ENCODE peak calls at places on chromosomes 1 and 21, in six cellular contexts. Q is mesothelial cell of epicardium; R is activated naive CD4-positive, alpha-beta T cell treated with anti-CD3 and anti-CD28 coated beads for 36 hours; V is neural progenitor cell; H is CD8-positive, alpha-beta T cell; U is HAP-1. C is an unnamed sample.

GRCh38 chr1:18714404-18715175 is 83.9 kb downstream of the PAX7 start:
- DNase-seq in H (no peak), R (no peak), V (no peak), U (no peak), Q (no peak), C (peak; percentile 54)

GRCh38 chr1:119686661-119687060 is 25.1 kb upstream of the PHGDH start:
- DNase-seq in Q (no peak), H (no peak), U (no peak), V (no peak), R (no peak), C (no peak)

GRCh38 chr1:175402336-175402735 is 209.8 kb upstream of the KIAA0040 start:
- DNase-seq in Q (no peak), R (no peak), V (no peak), H (no peak), U (no peak), C (no peak)

GRCh38 chr1:101203812-101204540 is 32.8 kb upstream of the S1PR1 start:
- DNase-seq in U (no peak), R (no peak), V (peak; percentile 15), Q (peak; percentile 61), H (no peak), C (no peak)

GRCh38 chr1:40944326-40944725 is 35.2 kb upstream of the CTPS1 start:
- DNase-seq in Q (no peak), U (no peak), R (no peak), V (no peak), H (no peak), C (no peak)

GRCh38 chr1:207006914-207007313 is 25.6 kb downstream of the C1orf116 start:
- DNase-seq in R (no peak), H (no peak), U (no peak), V (no peak), Q (no peak), C (no peak)

GRCh38 chr1:9900142-9901043 is 9.7 kb downstream of the CTNNBIP1 start:
- DNase-seq in U (no peak), H (no peak), V (no peak), Q (no peak), R (peak; percentile 13), C (no peak)

GRCh38 chr1:14945132-14946010 is 208.2 kb upstream of the TMEM51 start:
- DNase-seq in V (peak; percentile 64), R (no peak), Q (peak; percentile 47), H (no peak), U (no peak), C (no peak)

GRCh38 chr1:169601096-169601881 is 15.0 kb upstream of the F5 start:
- DNase-seq in R (peak; percentile 34), U (peak; percentile 21), Q (no peak), H (no peak), V (peak; percentile 20), C (no peak)

GRCh38 chr1:42684139-42684538 is 1.9 kb downstream of the YBX1 start:
- DNase-seq in Q (no peak), H (no peak), R (peak; percentile 14), U (peak; percentile 45), V (peak; percentile 38), C (no peak)

GRCh38 chr1:111832521-111833155 is 76.9 kb downstream of the DDX20 start:
- DNase-seq in U (no peak), Q (no peak), R (no peak), H (no peak), V (no peak), C (no peak)

GRCh38 chr1:149845416-149845815 is 54.0 kb upstream of the BOLA1 start:
- DNase-seq in R (no peak), U (peak; percentile 54), H (no peak), Q (no peak), V (peak; percentile 20), C (no peak)

GRCh38 chr1:48876221-48876785 is 99.6 kb upstream of the BEND5 start:
- DNase-seq in R (no peak), Q (no peak), V (no peak), H (no peak), U (no peak), C (no peak)

GRCh38 chr1:234926574-234927311 is 201.9 kb downstream of the TOMM20 start:
- DNase-seq in R (peak; percentile 71), U (no peak), V (no peak), Q (no peak), H (no peak), C (no peak)

GRCh38 chr1:43619314-43619790 is 30.6 kb upstream of the KDM4A start:
- DNase-seq in H (no peak), V (no peak), Q (no peak), R (no peak), U (no peak), C (no peak)

GRCh38 chr1:209875510-209875909 is 47.7 kb downstream of the UTP25 start:
- DNase-seq in R (no peak), H (no peak), U (no peak), Q (no peak), V (peak; percentile 68), C (no peak)

GRCh38 chr1:208202333-208202987 is 41.7 kb downstream of the PLXNA2 start:
- DNase-seq in H (no peak), V (peak; percentile 40), R (no peak), U (no peak), Q (no peak), C (no peak)

GRCh38 chr1:38083541-38083940 is 36.9 kb upstream of the POU3F1 start:
- DNase-seq in Q (no peak), R (no peak), U (no peak), H (no peak), V (peak; percentile 68), C (no peak)

GRCh38 chr1:247471445-247472016 is 13.6 kb upstream of the OR2B11 start:
- DNase-seq in V (no peak), R (no peak), U (no peak), H (no peak), Q (no peak), C (no peak)

GRCh38 chr21:31612889-31613785 is 46.4 kb upstream of the SOD1 start:
- DNase-seq in R (no peak), Q (no peak), V (peak; percentile 67), H (no peak), U (no peak), C (no peak)

GRCh38 chr1:38038836-38039235 is 7.8 kb downstream of the POU3F1 start:
- DNase-seq in Q (no peak), U (no peak), V (no peak), R (no peak), H (no peak), C (no peak)